ENCODE peak calls at places on chromosomes 5 and 9, in eight cellular contexts. E, C, Y, V, W, M, N and P are unnamed samples.

GRCh38 chr9:115442054-115442453 is 324.1 kb upstream of the TNC start:
- DNase-seq in E (no peak), C (no peak), Y (no peak), V (no peak), W (no peak), M (no peak), N (no peak), P (peak; percentile 59)

GRCh38 chr5:181204561-181205401 is at the start of gene TRIM7:
- DNase-seq in E (no peak), C (no peak), Y (peak; percentile 68), V (peak; percentile 25), W (no peak), M (peak; percentile 69), N (no peak), P (peak; percentile 50)

GRCh38 chr9:76654575-76654974 is 109.7 kb upstream of the PCA3 start:
- DNase-seq in E (no peak), C (peak; percentile 80), Y (no peak), V (peak; percentile 95), W (no peak), M (peak; percentile 55), N (no peak), P (no peak)

GRCh38 chr9:112241491-112241890 is 66.4 kb upstream of the SUSD1 start:
- DNase-seq in E (no peak), C (peak; percentile 33), Y (no peak), V (no peak), W (no peak), M (no peak), N (no peak), P (no peak)

GRCh38 chr5:1564182-1564748 is 40.5 kb upstream of the LPCAT1 start:
- DNase-seq in E (peak; percentile 50), C (peak; percentile 74), Y (peak; percentile 7), V (peak; percentile 47), W (no peak), M (peak; percentile 54), N (peak; percentile 22), P (no peak)

GRCh38 chr5:140565780-140566095 is 1.1 kb downstream of the SLC35A4 start:
- DNase-seq in E (no peak), C (no peak), Y (no peak), V (no peak), W (no peak), M (peak; percentile 44), N (no peak), P (peak; percentile 49)

GRCh38 chr5:96997265-96997859 is 61.5 kb downstream of the LNPEP start:
- DNase-seq in E (peak; percentile 32), C (peak; percentile 46), Y (peak; percentile 17), V (peak; percentile 67), W (peak; percentile 17), M (peak; percentile 53), N (no peak), P (peak; percentile 65)

GRCh38 chr5:1285883-1286291 is 9.0 kb downstream of the TERT start:
- DNase-seq in E (no peak), C (no peak), Y (no peak), V (no peak), W (no peak), M (no peak), N (no peak), P (no peak)

GRCh38 chr9:15218994-15219393 is 88.0 kb downstream of the TTC39B start:
- DNase-seq in E (no peak), C (no peak), Y (no peak), V (no peak), W (no peak), M (no peak), N (no peak), P (no peak)

GRCh38 chr5:118405650-118406061 is 582.7 kb downstream of the DTWD2 start:
- DNase-seq in E (no peak), C (peak; percentile 52), Y (no peak), V (peak; percentile 5), W (no peak), M (no peak), N (no peak), P (peak; percentile 7)

GRCh38 chr5:196350-196749 is 5.1 kb downstream of the LRRC14B start:
- DNase-seq in E (no peak), C (no peak), Y (peak; percentile 45), V (no peak), W (no peak), M (no peak), N (no peak), P (no peak)

GRCh38 chr5:73298251-73299016 is 125.4 kb downstream of the TMEM174 start:
- DNase-seq in E (no peak), C (no peak), Y (no peak), V (peak; percentile 68), W (no peak), M (no peak), N (no peak), P (no peak)

GRCh38 chr5:55899344-55899743 is 48.2 kb downstream of the IL31RA start:
- DNase-seq in E (no peak), C (peak; percentile 32), Y (no peak), V (peak; percentile 32), W (no peak), M (no peak), N (no peak), P (peak; percentile 22)